ENCODE peak calls at places on chromosomes 13 and 19, in eight cellular contexts. P is astrocyte, L is heart left ventricle, Q is fibroblast of mammary gland, D is left ventricle myocardium inferior, V is PC-3, E is A549, T is astrocyte of the spinal cord. O is an unnamed sample.
A peak's percentile ranks its signal among the peaks of the same experiment; 100 is the strongest.

GRCh38 chr19:34282611-34283519 is 28.5 kb downstream of the GARRE1 start:
- DNase-seq in P (no peak), L (no peak), Q (no peak), D (no peak), V (peak; percentile 66), E (no peak), T (no peak), O (no peak)

GRCh38 chr19:2702170-2703076 is at the start of gene GNG7:
- DNase-seq in P (peak; percentile 18), L (peak; percentile 95), Q (peak; percentile 70), D (peak; percentile 94), V (peak; percentile 81), E (peak; percentile 83), T (peak; percentile 70), O (peak; percentile 90)

GRCh38 chr19:55635334-55635717 is 5.5 kb upstream of the ZNF580 start:
- DNase-seq in P (no peak), L (no peak), Q (no peak), D (no peak), V (no peak), E (no peak), T (no peak), O (no peak)

GRCh38 chr13:88464851-88465250 is 793.7 kb downstream of the SLITRK5 start:
- DNase-seq in P (no peak), L (no peak), Q (no peak), D (no peak), V (no peak), E (no peak), T (no peak), O (no peak)

GRCh38 chr13:112943309-112944125 is 25.5 kb upstream of the MCF2L start:
- DNase-seq in P (peak; percentile 14), L (peak; percentile 61), Q (no peak), D (peak; percentile 55), V (peak; percentile 28), E (peak; percentile 18), T (peak; percentile 13), O (peak; percentile 20)

GRCh38 chr13:52112606-52113005 is 16.3 kb downstream of the NEK5 start:
- DNase-seq in P (no peak), L (no peak), Q (no peak), D (no peak), V (no peak), E (no peak), T (no peak), O (no peak)

GRCh38 chr13:112545866-112546265 is 42.1 kb downstream of the TUBGCP3 start:
- DNase-seq in P (peak; percentile 88), L (no peak), Q (peak; percentile 84), D (no peak), V (no peak), E (peak; percentile 6), T (peak; percentile 76), O (peak; percentile 84)

GRCh38 chr19:18085702-18086457 is 854 bp downstream of the IL12RB1 start:
- DNase-seq in P (no peak), L (no peak), Q (no peak), D (no peak), V (no peak), E (no peak), T (no peak), O (no peak)

GRCh38 chr13:75787249-75787940 is 151.3 kb downstream of the LMO7 start:
- DNase-seq in P (peak; percentile 82), L (no peak), Q (peak; percentile 71), D (no peak), V (no peak), E (peak; percentile 10), T (peak; percentile 39), O (peak; percentile 63)

GRCh38 chr19:54341295-54341694 is 2.3 kb upstream of the LILRA4 start:
- DNase-seq in P (no peak), L (no peak), Q (no peak), D (no peak), V (no peak), E (no peak), T (no peak), O (no peak)

DNA sequence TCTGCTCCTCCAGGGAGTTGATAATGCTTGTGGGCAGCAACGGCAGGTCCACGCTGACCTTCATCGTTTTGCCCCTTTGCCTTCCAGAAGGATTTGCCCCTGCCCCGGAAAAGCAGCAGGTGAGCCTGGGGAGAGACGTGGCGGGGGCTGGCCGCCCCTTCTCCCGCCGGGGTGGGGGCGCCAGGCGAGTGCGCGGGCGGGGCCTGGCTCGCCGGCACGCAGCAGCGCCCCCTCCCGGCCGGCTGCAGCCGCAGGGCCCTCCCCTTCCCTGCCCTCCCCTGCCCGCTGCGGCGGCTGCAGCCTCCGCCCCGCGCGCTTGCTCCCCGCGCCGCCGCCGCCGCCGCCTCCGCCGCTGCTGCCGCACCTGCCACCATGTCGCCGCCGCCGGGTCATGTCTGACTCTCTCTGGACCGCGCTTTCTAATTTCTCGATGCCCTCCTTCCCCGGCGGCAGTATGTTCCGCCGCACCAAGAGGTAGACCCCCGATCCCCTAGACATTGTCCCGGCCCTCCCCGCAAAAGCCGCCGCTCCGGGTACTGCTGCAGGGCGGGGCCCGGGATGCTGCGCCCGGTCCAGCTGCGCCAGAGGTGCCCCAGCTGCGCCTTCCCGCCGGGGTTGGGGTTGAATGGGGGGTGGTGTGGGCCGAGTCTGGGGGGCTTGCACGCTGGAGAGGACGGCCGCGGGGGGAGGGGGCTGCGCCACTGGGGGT is at the start of gene MAST1:
- DNase-seq in P (no peak), L (no peak), Q (no peak), D (no peak), V (peak; percentile 80), E (peak; percentile 46), T (no peak), O (peak; percentile 29)
- TF ChIP-seq CTCF in P (no peak), L (peak; percentile 72), Q (no peak), D (peak; percentile 63), V (peak; percentile 56), E (peak; percentile 69), T (peak; percentile 35), O (no peak)

DNA sequence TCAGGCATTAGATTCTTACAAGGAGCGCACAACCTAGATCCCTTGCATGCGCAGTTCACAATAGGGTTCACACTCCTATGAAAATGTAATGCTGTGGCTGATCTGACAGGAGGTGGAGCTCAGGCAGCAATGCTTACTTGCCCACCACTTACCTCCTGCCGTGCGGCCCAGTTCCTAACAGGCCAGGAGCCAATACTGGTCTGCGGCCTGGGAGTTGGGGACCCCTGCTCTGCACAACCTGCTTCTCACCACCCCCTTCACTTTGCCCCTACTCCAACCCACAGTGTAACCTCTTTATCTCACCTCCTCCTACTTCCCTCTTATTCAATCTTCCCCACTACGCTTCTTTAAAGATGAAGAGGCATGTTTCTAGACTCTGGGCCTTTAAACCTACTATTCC is 240.2 kb downstream of the RGCC start:
- DNase-seq in P (no peak), L (no peak), Q (no peak), D (no peak), V (no peak), E (no peak), T (no peak), O (no peak)
- H3K4me3 ChIP-seq in P (no peak overlapping the region), L (no peak overlapping the region), Q (no peak overlapping the region), D (no peak overlapping the region), V (no peak overlapping the region), E (no peak overlapping the region), T (no peak overlapping the region), O (no peak overlapping the region)

GRCh38 chr19:39845172-39845571 is 1.0 kb downstream of the FBL start:
- DNase-seq in P (no peak), L (no peak), Q (no peak), D (no peak), V (no peak), E (peak; percentile 28), T (no peak), O (no peak)

GRCh38 chr19:39846176-39846677 is at the start of gene FBL:
- DNase-seq in P (peak; percentile 64), L (peak; percentile 98), Q (peak; percentile 85), D (peak; percentile 96), V (peak; percentile 87), E (peak; percentile 96), T (peak; percentile 88), O (peak; percentile 93)

GRCh38 chr19:39846678-39847486 is 703 bp upstream of the FBL start:
- DNase-seq in P (no peak), L (no peak), Q (no peak), D (no peak), V (no peak), E (no peak), T (no peak), O (peak; percentile 14)

GRCh38 chr19:39843919-39844793 is 2.0 kb downstream of the FBL start:
- DNase-seq in P (peak; percentile 16), L (no peak), Q (peak; percentile 71), D (no peak), V (peak; percentile 64), E (peak; percentile 79), T (peak; percentile 61), O (peak; percentile 70)

DNA sequence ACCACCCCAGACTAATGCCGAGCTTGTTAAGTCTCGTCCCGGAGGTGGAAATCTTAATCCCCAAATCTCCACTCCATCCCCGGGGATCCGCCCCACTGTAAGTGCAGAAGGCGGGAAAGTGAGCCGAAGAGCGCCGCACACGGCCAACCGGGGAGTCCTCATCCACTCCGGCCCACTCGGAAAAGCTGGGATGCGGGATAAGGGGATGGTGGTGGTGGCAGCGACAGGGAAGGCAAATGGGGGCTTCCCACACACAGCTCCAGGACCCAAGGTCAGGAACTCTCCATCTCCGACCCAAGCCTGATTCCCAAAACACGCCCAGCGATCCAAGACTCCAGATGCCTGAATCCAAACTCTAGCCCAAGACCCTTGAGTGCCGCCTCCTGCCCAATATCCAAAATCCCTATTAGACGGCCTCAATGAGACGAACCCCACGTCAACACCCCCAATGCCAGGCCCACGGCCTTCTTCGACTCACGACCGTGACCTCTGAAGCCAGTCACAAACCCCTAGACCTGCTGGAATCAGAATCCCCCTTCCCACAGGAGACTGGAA is 481 bp downstream of the FBL start:
- DNase-seq in P (no peak), L (peak; percentile 36), Q (no peak), D (no peak), V (no peak), E (no peak), T (peak; percentile 20), O (peak; percentile 37)
- TF ChIP-seq CTCF in P (no peak), L (no peak), Q (no peak), D (no peak), V (no peak), E (no peak), T (peak; percentile 31), O (peak; percentile 23)

GRCh38 chr13:35618565-35619083 is 142.1 kb upstream of the MAB21L1 start:
- DNase-seq in P (no peak), L (no peak), Q (no peak), D (no peak), V (no peak), E (no peak), T (no peak), O (no peak)
- H3K4me3 ChIP-seq in P (no peak overlapping the region), L (no peak overlapping the region), Q (no peak overlapping the region), D (no peak overlapping the region), V (no peak overlapping the region), E (no peak overlapping the region), T (no peak overlapping the region), O (no peak overlapping the region)